ENCODE peak calls at places on chromosome 2, in seven cellular contexts. One of them, this sample, is unnamed.

GRCh38 chr2:188519133-188519532 is 227.5 kb downstream of the GULP1 start:
- DNase-seq in astrocyte of the spinal cord: peak
- DNase-seq in endodermal cell: no peak
- DNase-seq in left lung: no peak
- DNase-seq in hepatocyte: no peak
- DNase-seq in fibroblast of lung: peak
- DNase-seq in fibroblast of the aortic adventitia: peak
- DNase-seq in this sample: peak

GRCh38 chr2:121479882-121480522 is 50.7 kb upstream of the RNU4ATAC start:
- DNase-seq in astrocyte of the spinal cord: peak
- DNase-seq in endodermal cell: peak
- DNase-seq in left lung: no peak
- DNase-seq in hepatocyte: peak
- DNase-seq in fibroblast of lung: peak
- DNase-seq in fibroblast of the aortic adventitia: peak
- DNase-seq in this sample: peak

GRCh38 chr2:23513881-23514793 is 129.2 kb downstream of the KLHL29 start:
- DNase-seq in astrocyte of the spinal cord: no peak
- DNase-seq in endodermal cell: no peak
- DNase-seq in left lung: no peak
- DNase-seq in hepatocyte: no peak
- DNase-seq in fibroblast of lung: no peak
- DNase-seq in fibroblast of the aortic adventitia: peak
- DNase-seq in this sample: no peak

GRCh38 chr2:196601430-196602306 is 37.8 kb upstream of the CCDC150 start:
- DNase-seq in astrocyte of the spinal cord: peak
- DNase-seq in endodermal cell: peak
- DNase-seq in left lung: peak
- DNase-seq in hepatocyte: peak
- DNase-seq in fibroblast of lung: peak
- DNase-seq in fibroblast of the aortic adventitia: peak
- DNase-seq in this sample: peak

GRCh38 chr2:19899853-19900525 is 1.8 kb downstream of the TTC32 start:
- DNase-seq in astrocyte of the spinal cord: no peak
- DNase-seq in endodermal cell: no peak
- DNase-seq in left lung: no peak
- DNase-seq in hepatocyte: no peak
- DNase-seq in fibroblast of lung: no peak
- DNase-seq in fibroblast of the aortic adventitia: no peak
- DNase-seq in this sample: no peak

GRCh38 chr2:120729410-120730052 is 6.1 kb upstream of the GLI2 start:
- DNase-seq in astrocyte of the spinal cord: peak
- DNase-seq in endodermal cell: peak
- DNase-seq in left lung: no peak
- DNase-seq in hepatocyte: no peak
- DNase-seq in fibroblast of lung: peak
- DNase-seq in fibroblast of the aortic adventitia: peak
- DNase-seq in this sample: peak

GRCh38 chr2:7954223-7954622 is 727.6 kb upstream of the ID2 start:
- DNase-seq in astrocyte of the spinal cord: no peak
- DNase-seq in endodermal cell: no peak
- DNase-seq in left lung: no peak
- DNase-seq in hepatocyte: no peak
- DNase-seq in fibroblast of lung: no peak
- DNase-seq in fibroblast of the aortic adventitia: no peak
- DNase-seq in this sample: no peak

GRCh38 chr2:96953611-96954489 is 32.5 kb downstream of the FAM178B start:
- DNase-seq in astrocyte of the spinal cord: no peak
- DNase-seq in endodermal cell: peak
- DNase-seq in left lung: peak
- DNase-seq in hepatocyte: no peak
- DNase-seq in fibroblast of lung: no peak
- DNase-seq in fibroblast of the aortic adventitia: no peak
- DNase-seq in this sample: no peak

GRCh38 chr2:141068053-141068682 is 1062.6 kb downstream of the LRP1B start:
- DNase-seq in astrocyte of the spinal cord: no peak
- DNase-seq in endodermal cell: peak
- DNase-seq in left lung: no peak
- DNase-seq in hepatocyte: no peak
- DNase-seq in fibroblast of lung: no peak
- DNase-seq in fibroblast of the aortic adventitia: no peak
- DNase-seq in this sample: no peak

GRCh38 chr2:60872510-60872928 is 8.9 kb upstream of the REL start:
- DNase-seq in astrocyte of the spinal cord: no peak
- DNase-seq in endodermal cell: no peak
- DNase-seq in left lung: no peak
- DNase-seq in hepatocyte: no peak
- DNase-seq in fibroblast of lung: no peak
- DNase-seq in fibroblast of the aortic adventitia: no peak
- DNase-seq in this sample: no peak

DNA sequence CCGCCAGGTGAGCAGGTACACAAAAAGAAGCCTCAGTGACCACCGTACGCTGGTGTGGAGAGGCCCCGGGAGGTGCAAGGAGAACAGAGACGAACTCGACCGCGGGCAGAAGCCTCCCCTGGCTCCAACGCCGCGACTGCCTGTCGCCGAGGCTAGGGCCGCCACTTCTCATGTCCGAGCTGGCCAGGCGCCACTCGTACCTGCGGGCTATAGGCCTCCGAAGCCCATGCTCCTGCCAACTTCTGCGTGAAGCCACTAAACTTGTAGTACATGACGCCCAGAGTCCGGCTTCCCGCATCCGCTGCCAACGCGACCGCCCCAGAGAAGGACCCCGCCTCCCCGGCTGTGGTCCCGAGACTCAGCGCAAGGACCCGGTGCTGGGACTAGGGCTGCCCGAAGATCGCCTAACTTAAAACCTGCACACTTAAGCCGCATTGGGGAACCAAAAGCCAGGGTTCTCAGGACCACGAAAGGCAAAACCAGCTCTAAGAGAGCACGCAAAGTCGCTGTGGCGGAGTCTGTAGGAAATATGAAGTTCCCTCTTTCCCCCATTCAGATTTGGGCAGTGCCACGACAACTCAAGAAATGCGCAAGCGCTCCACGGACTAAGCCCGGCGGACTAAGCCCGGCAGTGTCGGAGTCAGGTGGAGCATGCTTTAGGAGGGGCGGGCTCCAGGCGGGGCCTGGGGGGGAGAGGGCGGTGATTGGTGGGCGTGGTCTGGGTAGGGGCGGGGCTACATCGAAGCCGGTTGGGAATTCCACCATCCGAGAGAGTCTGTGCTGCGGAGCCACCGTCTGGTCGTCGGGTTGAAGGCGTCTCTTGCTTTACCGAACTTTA is at the start of gene COX7A2L:
- DNase-seq in astrocyte of the spinal cord: peak
- DNase-seq in endodermal cell: peak
- DNase-seq in left lung: peak
- DNase-seq in hepatocyte: peak
- DNase-seq in fibroblast of lung: peak
- DNase-seq in fibroblast of the aortic adventitia: peak
- DNase-seq in this sample: peak
- TF ChIP-seq CTCF in astrocyte of the spinal cord: peak
- TF ChIP-seq CTCF in endodermal cell: no peak
- TF ChIP-seq CTCF in left lung: no peak
- TF ChIP-seq CTCF in hepatocyte: peak
- TF ChIP-seq CTCF in fibroblast of lung: peak
- TF ChIP-seq CTCF in fibroblast of the aortic adventitia: peak
- TF ChIP-seq CTCF in this sample: peak

GRCh38 chr2:170965446-170966225 is 36.6 kb downstream of the GORASP2 start:
- DNase-seq in astrocyte of the spinal cord: peak
- DNase-seq in endodermal cell: no peak
- DNase-seq in left lung: no peak
- DNase-seq in hepatocyte: no peak
- DNase-seq in fibroblast of lung: peak
- DNase-seq in fibroblast of the aortic adventitia: no peak
- DNase-seq in this sample: peak
- H3K4me3 ChIP-seq in astrocyte of the spinal cord: no peak
- H3K4me3 ChIP-seq in endodermal cell: no peak
- H3K4me3 ChIP-seq in left lung: no peak
- H3K4me3 ChIP-seq in hepatocyte: no peak
- H3K4me3 ChIP-seq in fibroblast of lung: no peak
- H3K4me3 ChIP-seq in fibroblast of the aortic adventitia: no peak
- H3K4me3 ChIP-seq in this sample: no peak

GRCh38 chr2:233325814-233326213 is 18.2 kb downstream of the SAG start:
- DNase-seq in astrocyte of the spinal cord: no peak
- DNase-seq in endodermal cell: no peak
- DNase-seq in left lung: peak
- DNase-seq in hepatocyte: no peak
- DNase-seq in fibroblast of lung: no peak
- DNase-seq in fibroblast of the aortic adventitia: no peak
- DNase-seq in this sample: no peak
- TF ChIP-seq CTCF in astrocyte of the spinal cord: no peak
- TF ChIP-seq CTCF in endodermal cell: no peak
- TF ChIP-seq CTCF in left lung: no peak
- TF ChIP-seq CTCF in hepatocyte: no peak
- TF ChIP-seq CTCF in fibroblast of lung: no peak
- TF ChIP-seq CTCF in fibroblast of the aortic adventitia: no peak
- TF ChIP-seq CTCF in this sample: no peak

DNA sequence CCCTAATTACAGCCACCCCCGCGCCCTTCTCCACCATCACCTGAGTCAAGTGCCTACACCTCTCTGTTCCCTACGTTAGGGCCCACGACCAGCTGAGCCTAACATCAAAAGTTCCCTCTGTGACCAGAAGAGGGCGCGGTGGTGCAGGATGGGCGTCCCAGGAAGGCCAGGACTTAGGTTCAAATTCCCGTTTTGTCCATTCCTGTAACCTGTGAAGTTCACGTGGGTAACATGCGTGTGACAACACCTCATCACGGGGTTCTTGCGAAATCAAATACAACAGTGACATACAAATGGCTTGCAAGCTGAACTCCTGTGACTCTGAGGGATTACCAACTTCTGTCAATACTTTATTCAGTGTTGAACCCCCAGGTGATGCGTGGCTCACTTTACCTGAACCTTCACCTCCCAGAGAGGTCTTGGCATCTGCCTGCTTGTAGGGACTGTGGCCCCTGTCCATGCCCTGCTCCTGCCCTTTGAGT is 207.9 kb downstream of the ARL4C start:
- DNase-seq in astrocyte of the spinal cord: peak
- DNase-seq in endodermal cell: peak
- DNase-seq in left lung: peak
- DNase-seq in hepatocyte: peak
- DNase-seq in fibroblast of lung: peak
- DNase-seq in fibroblast of the aortic adventitia: peak
- DNase-seq in this sample: peak
- H3K4me3 ChIP-seq in astrocyte of the spinal cord: no peak
- H3K4me3 ChIP-seq in endodermal cell: no peak
- H3K4me3 ChIP-seq in left lung: no peak
- H3K4me3 ChIP-seq in hepatocyte: no peak
- H3K4me3 ChIP-seq in fibroblast of lung: no peak
- H3K4me3 ChIP-seq in fibroblast of the aortic adventitia: no peak
- H3K4me3 ChIP-seq in this sample: no peak

GRCh38 chr2:40002339-40002738 is 223.3 kb upstream of the THUMPD2 start:
- DNase-seq in astrocyte of the spinal cord: no peak
- DNase-seq in endodermal cell: no peak
- DNase-seq in left lung: no peak
- DNase-seq in hepatocyte: no peak
- DNase-seq in fibroblast of lung: no peak
- DNase-seq in fibroblast of the aortic adventitia: no peak
- DNase-seq in this sample: no peak
- TF ChIP-seq CTCF in astrocyte of the spinal cord: no peak
- TF ChIP-seq CTCF in endodermal cell: no peak
- TF ChIP-seq CTCF in left lung: no peak
- TF ChIP-seq CTCF in hepatocyte: no peak
- TF ChIP-seq CTCF in fibroblast of lung: no peak
- TF ChIP-seq CTCF in fibroblast of the aortic adventitia: no peak
- TF ChIP-seq CTCF in this sample: no peak

GRCh38 chr2:205041472-205042130 is 496.3 kb downstream of the PARD3B start:
- DNase-seq in astrocyte of the spinal cord: no peak
- DNase-seq in endodermal cell: no peak
- DNase-seq in left lung: no peak
- DNase-seq in hepatocyte: no peak
- DNase-seq in fibroblast of lung: no peak
- DNase-seq in fibroblast of the aortic adventitia: no peak
- DNase-seq in this sample: no peak
- H3K4me3 ChIP-seq in astrocyte of the spinal cord: no peak
- H3K4me3 ChIP-seq in endodermal cell: no peak
- H3K4me3 ChIP-seq in left lung: no peak
- H3K4me3 ChIP-seq in hepatocyte: no peak
- H3K4me3 ChIP-seq in fibroblast of lung: no peak
- H3K4me3 ChIP-seq in fibroblast of the aortic adventitia: no peak
- H3K4me3 ChIP-seq in this sample: no peak

This sample was measured in fibroblast of mammary gland.